ENCODE peak calls at places on chromosomes 12 and 14, in ten cellular contexts. L, M, W, K, O, N, Y, V, H and S are unnamed samples.

GRCh38 chr14:102486513-102487203 is 22.9 kb downstream of the ANKRD9 start:
- DNase-seq in O (no peak), M (no peak), Y (no peak), N (no peak), V (no peak), K (peak), H (no peak), W (no peak), L (no peak), S (no peak)

GRCh38 chr14:22888662-22889061 is 5.6 kb downstream of the REM2 start:
- DNase-seq in H (no peak), N (no peak), K (no peak), M (no peak), V (no peak), L (no peak), W (no peak), O (peak), Y (no peak), S (no peak)

GRCh38 chr12:56720696-56721615 is 4.1 kb downstream of the NACA start:
- DNase-seq in L (no peak), K (no peak), W (no peak), Y (no peak), O (no peak), M (no peak), V (no peak), H (no peak), N (no peak), S (no peak)

GRCh38 chr14:65840786-65841185 is 428.3 kb downstream of the FUT8 start:
- DNase-seq in Y (no peak), K (no peak), L (peak), M (no peak), N (no peak), V (no peak), O (no peak), W (no peak), H (no peak), S (no peak)

GRCh38 chr12:25276199-25276937 is 25.6 kb upstream of the KRAS start:
- DNase-seq in V (peak), M (peak), W (peak), O (peak), N (peak), H (peak), Y (peak), K (no peak), L (peak), S (peak)

GRCh38 chr12:38904932-38905479 is 385 bp downstream of the CPNE8 start:
- DNase-seq in O (peak), W (peak), N (no peak), Y (peak), V (no peak), H (no peak), L (peak), K (peak), M (peak), S (peak)

GRCh38 chr12:57887631-57888406 is 41.3 kb upstream of the CTDSP2 start:
- DNase-seq in V (no peak), K (peak), O (no peak), W (no peak), N (no peak), L (peak), M (no peak), Y (no peak), H (no peak), S (no peak)

GRCh38 chr12:52005903-52006703 is 643 bp upstream of the TAMALIN start:
- DNase-seq in M (peak), Y (no peak), N (no peak), L (no peak), W (peak), K (peak), V (no peak), H (no peak), O (peak), S (no peak)

GRCh38 chr14:81211844-81212243 is 8.9 kb downstream of the GTF2A1 start:
- DNase-seq in M (no peak), H (no peak), Y (peak), W (no peak), N (no peak), V (no peak), L (peak), O (no peak), K (no peak), S (no peak)

GRCh38 chr12:57618966-57619433 is 7.8 kb downstream of the ARHGEF25 start:
- DNase-seq in L (no peak), H (no peak), O (no peak), Y (no peak), V (no peak), K (no peak), N (no peak), M (no peak), W (no peak), S (no peak)

GRCh38 chr14:102295301-102295700 is 9.7 kb downstream of the MOK start:
- DNase-seq in N (no peak), K (no peak), W (no peak), V (no peak), O (no peak), M (no peak), L (peak), H (no peak), Y (peak), S (no peak)